ENCODE peak calls at places on chromosomes 11 and 22, in seven cellular contexts. O is CD8-positive, alpha-beta T cell; A is BE2C; L is stomach; D is HCT116; T is cardiac fibroblast; Y is IMR-90. M is an unnamed sample.

GRCh38 chr11:70928854-70929598 is 323.4 kb downstream of the SHANK2 start:
- DNase-seq in O (no peak), A (no peak), L (no peak), D (no peak), T (no peak), Y (no peak), M (no peak)

GRCh38 chr11:75532200-75532972 is 6.6 kb upstream of the GDPD5 start:
- DNase-seq in O (peak), A (peak), L (peak), D (peak), T (peak), Y (peak), M (peak)

GRCh38 chr11:10943968-10944367 is 86.1 kb upstream of the ZBED5 start:
- DNase-seq in O (no peak), A (no peak), L (no peak), D (no peak), T (peak), Y (no peak), M (no peak)

GRCh38 chr11:66192181-66192888 is 76.1 kb upstream of the RAB1B start:
- DNase-seq in O (no peak), A (no peak), L (no peak), D (no peak), T (peak), Y (no peak), M (no peak)

GRCh38 chr11:134581966-134582787 is 170.1 kb upstream of the B3GAT1 start:
- DNase-seq in O (no peak), A (no peak), L (no peak), D (no peak), T (no peak), Y (no peak), M (no peak)

GRCh38 chr22:39985383-39986045 is 9.2 kb upstream of the FAM83F start:
- DNase-seq in O (peak), A (no peak), L (no peak), D (no peak), T (no peak), Y (no peak), M (no peak)

GRCh38 chr11:107780775-107781174 is 68.9 kb upstream of the SLN start:
- DNase-seq in O (no peak), A (no peak), L (no peak), D (no peak), T (no peak), Y (no peak), M (no peak)

GRCh38 chr11:128859563-128860441 is 7.3 kb downstream of the KCNJ1 start:
- DNase-seq in O (peak), A (peak), L (peak), D (peak), T (peak), Y (peak), M (peak)

GRCh38 chr22:38180841-38181452 is 683 bp downstream of the PLA2G6 start:
- DNase-seq in O (no peak), A (no peak), L (peak), D (no peak), T (no peak), Y (no peak), M (no peak)

GRCh38 chr22:39095971-39096370 is 1.1 kb upstream of the APOBEC3H start:
- DNase-seq in O (no peak), A (no peak), L (no peak), D (no peak), T (no peak), Y (no peak), M (no peak)

GRCh38 chr11:12455938-12456337 is 78.6 kb downstream of the PARVA start:
- DNase-seq in O (no peak), A (no peak), L (no peak), D (no peak), T (peak), Y (peak), M (peak)

GRCh38 chr11:63938481-63939350 is at the start of gene NAA40:
- DNase-seq in O (peak), A (peak), L (peak), D (peak), T (peak), Y (peak), M (peak)

GRCh38 chr11:44351898-44352498 is 42.1 kb upstream of the ALX4 start:
- DNase-seq in O (no peak), A (no peak), L (no peak), D (peak), T (peak), Y (no peak), M (no peak)

GRCh38 chr11:117327567-117328413 is at the start of gene CEP164:
- DNase-seq in O (peak), A (peak), L (peak), D (peak), T (peak), Y (peak), M (peak)

GRCh38 chr11:21323617-21324016 is 654.2 kb downstream of the NELL1 start:
- DNase-seq in O (no peak), A (no peak), L (no peak), D (no peak), T (no peak), Y (no peak), M (no peak)

GRCh38 chr11:119774180-119774763 is 45.3 kb upstream of the NECTIN1 start:
- DNase-seq in O (no peak), A (no peak), L (no peak), D (no peak), T (peak), Y (peak), M (no peak)

GRCh38 chr11:46050065-46050464 is 71.2 kb downstream of the PHF21A start:
- DNase-seq in O (no peak), A (no peak), L (no peak), D (peak), T (peak), Y (peak), M (peak)

GRCh38 chr22:49727881-49728563 is 99.7 kb downstream of the BRD1 start:
- DNase-seq in O (no peak), A (no peak), L (no peak), D (no peak), T (no peak), Y (no peak), M (no peak)

GRCh38 chr22:36371920-36372319 is 15.8 kb downstream of the MYH9 start:
- DNase-seq in O (no peak), A (no peak), L (no peak), D (no peak), T (no peak), Y (peak), M (peak)
- H3K4me3 ChIP-seq in O (peak), A (no peak), L (no peak), D (no peak), T (no peak), Y (no peak), M (no peak)

DNA sequence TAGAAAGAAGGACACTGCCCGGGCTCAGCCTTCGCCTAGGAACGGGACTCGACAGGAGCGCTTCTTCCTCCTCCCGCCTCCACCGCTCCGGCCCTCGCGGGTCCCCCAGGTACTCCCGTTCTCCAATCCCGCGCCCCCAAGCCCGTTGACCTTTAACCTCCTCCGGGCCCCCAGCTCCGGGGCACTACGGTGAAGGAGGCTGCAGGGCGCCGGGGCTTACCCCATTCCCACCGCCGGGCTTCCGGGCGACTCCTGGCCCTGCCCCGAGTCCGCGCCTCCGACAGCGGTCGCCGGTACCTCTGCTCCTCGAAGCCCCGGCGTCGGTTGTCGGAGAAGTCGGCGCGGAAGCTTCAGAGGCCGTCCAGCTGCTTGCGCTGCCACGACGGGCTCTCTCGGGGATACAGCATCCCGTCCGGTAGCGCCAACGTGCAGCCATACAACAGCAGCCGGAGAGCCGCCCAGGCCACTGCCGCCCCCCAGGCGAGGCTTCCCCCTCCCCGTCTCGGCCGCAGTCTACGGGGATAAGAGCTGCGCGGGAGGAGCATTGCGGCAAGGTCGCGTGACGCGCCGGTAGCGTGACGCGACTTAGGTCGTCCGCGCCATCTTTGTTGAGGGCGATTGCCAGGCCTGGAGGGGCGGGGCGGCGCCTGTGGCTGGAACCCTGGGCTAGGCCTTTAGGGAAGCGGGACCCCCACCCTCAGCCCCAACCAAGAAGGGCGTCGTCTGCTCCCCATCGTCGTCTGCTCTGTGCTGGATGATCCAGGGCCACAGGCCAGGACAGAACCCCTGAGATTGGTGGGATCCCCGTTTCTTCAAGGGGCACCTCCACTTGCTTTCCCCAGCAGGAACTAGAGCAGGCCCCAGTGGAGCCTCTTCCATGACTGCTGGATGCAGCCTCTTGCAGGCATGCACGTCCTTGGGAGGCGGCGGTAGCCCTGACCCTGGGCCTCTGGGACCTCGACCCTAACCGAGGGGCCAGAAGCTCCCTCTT is 26.3 kb downstream of the RGL4 start:
- DNase-seq in O (peak), A (peak), L (peak), D (peak), T (peak), Y (peak), M (peak)
- TF ChIP-seq CTCF in O (no peak), A (no peak), L (no peak), D (no peak), T (no peak), Y (no peak), M (no peak)

GRCh38 chr11:1908579-1908978 is 10.9 kb upstream of the TNNT3 start:
- DNase-seq in O (no peak), A (no peak), L (no peak), D (no peak), T (peak), Y (no peak), M (peak)
- H3K4me3 ChIP-seq in O (no peak), A (no peak), L (no peak), D (no peak), T (no peak), Y (no peak), M (no peak)

GRCh38 chr11:2173150-2173693 is 1.6 kb upstream of the TH start:
- DNase-seq in O (no peak), A (no peak), L (no peak), D (no peak), T (no peak), Y (no peak), M (no peak)
- TF ChIP-seq CTCF in O (no peak), A (peak), L (no peak), D (no peak), T (peak), Y (peak), M (peak)

GRCh38 chr11:73288873-73289707 is 17.0 kb downstream of the P2RY6 start:
- DNase-seq in O (peak), A (peak), L (peak), D (peak), T (peak), Y (peak), M (peak)
- H3K4me3 ChIP-seq in O (no peak), A (peak), L (peak), D (no peak), T (no peak), Y (no peak), M (no peak)

GRCh38 chr22:16594026-16594425 is 1.4 kb upstream of the CCT8L2 start:
- DNase-seq in O (no peak), A (no peak), L (no peak), D (no peak), T (no peak), Y (no peak), M (no peak)
- TF ChIP-seq CTCF in O (no peak), A (no peak), L (no peak), D (no peak), T (no peak), Y (no peak), M (no peak)

GRCh38 chr11:77127674-77127968 is 425 bp upstream of the MYO7A start:
- DNase-seq in O (no peak), A (no peak), L (no peak), D (no peak), T (no peak), Y (no peak), M (no peak)
- H3K4me3 ChIP-seq in O (peak), A (no peak), L (peak), D (peak), T (no peak), Y (peak), M (no peak)

DNA sequence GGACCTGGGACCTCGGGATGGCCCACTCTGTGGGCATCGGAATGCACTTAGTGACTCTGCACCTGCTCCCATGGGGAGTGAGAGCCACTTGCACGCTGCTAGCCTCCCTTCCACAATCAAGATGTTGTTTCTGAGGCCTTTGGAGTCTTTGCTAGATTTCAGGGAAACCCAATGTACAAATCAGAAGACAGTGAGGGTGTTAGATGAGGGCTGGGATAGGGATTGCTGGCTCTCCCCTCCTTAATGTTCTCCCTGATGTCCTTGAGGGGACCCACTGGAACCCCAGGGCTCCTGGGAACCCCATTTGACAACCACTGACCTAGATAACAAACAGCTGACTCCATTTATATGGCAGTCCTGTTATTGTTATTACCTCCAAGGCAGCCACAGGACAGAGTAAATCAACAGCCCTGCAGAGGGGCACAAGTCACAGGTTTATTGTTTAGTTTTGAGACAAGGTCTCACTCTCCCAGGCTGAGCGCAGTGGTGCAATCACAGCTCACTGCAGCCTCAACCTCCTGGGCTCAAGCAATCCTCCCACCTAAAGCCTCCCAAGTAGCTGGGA is 31.3 kb upstream of the COMT start:
- DNase-seq in O (no peak), A (no peak), L (no peak), D (no peak), T (no peak), Y (no peak), M (no peak)
- TF ChIP-seq CTCF in O (peak), A (no peak), L (no peak), D (no peak), T (no peak), Y (no peak), M (no peak)

M was measured in astrocyte of the spinal cord.